ENCODE peak calls at places on chromosomes 6 and 20, in ten cellular contexts. Y is brain microvascular endothelial cell, W is heart right ventricle, G is HL-60, Q is OCI-LY7, C is astrocyte, E is cardiac muscle cell, X is gastrocnemius medialis, L is H9, S is pancreas. R is an unnamed sample.

GRCh38 chr6:160115421-160115820 is 6.2 kb upstream of the SLC22A1 start:
- DNase-seq in Y (no peak), W (no peak), G (no peak), Q (no peak), C (no peak), E (no peak), X (no peak), L (no peak), S (no peak), R (no peak)

GRCh38 chr20:48335421-48336090 is 492.2 kb downstream of the PREX1 start:
- DNase-seq in Y (no peak), W (no peak), G (no peak), Q (no peak), C (no peak), E (no peak), X (no peak), L (no peak), S (no peak), R (no peak)

GRCh38 chr6:167987396-167987795 is 10.1 kb upstream of the KIF25 start:
- DNase-seq in Y (no peak), W (no peak), G (no peak), Q (no peak), C (no peak), E (no peak), X (no peak), L (no peak), S (no peak), R (no peak)

GRCh38 chr20:53677447-53678314 is 84.0 kb upstream of the ZNF217 start:
- DNase-seq in Y (no peak), W (no peak), G (peak; percentile 96), Q (no peak), C (peak; percentile 49), E (peak; percentile 45), X (no peak), L (peak; percentile 42), S (peak; percentile 54), R (no peak)

GRCh38 chr20:61919675-61920365 is 145.9 kb downstream of the TAF4 start:
- DNase-seq in Y (no peak), W (no peak), G (no peak), Q (no peak), C (no peak), E (no peak), X (no peak), L (no peak), S (no peak), R (no peak)

GRCh38 chr6:72922401-72922800 is 300.5 kb downstream of the KCNQ5 start:
- DNase-seq in Y (no peak), W (no peak), G (no peak), Q (no peak), C (peak; percentile 18), E (no peak), X (no peak), L (no peak), S (no peak), R (no peak)

GRCh38 chr6:17865243-17865642 is 122.2 kb downstream of the KIF13A start:
- DNase-seq in Y (no peak), W (peak; percentile 12), G (no peak), Q (no peak), C (no peak), E (peak; percentile 27), X (peak; percentile 40), L (no peak), S (no peak), R (no peak)

GRCh38 chr6:30894935-30895334 is 10.6 kb downstream of the DDR1 start:
- DNase-seq in Y (no peak), W (no peak), G (no peak), Q (no peak), C (no peak), E (no peak), X (no peak), L (no peak), S (no peak), R (no peak)

GRCh38 chr6:20403766-20404640 is 2.3 kb downstream of the E2F3 start:
- DNase-seq in Y (peak; percentile 49), W (no peak), G (peak; percentile 67), Q (peak; percentile 68), C (peak; percentile 38), E (peak; percentile 65), X (peak; percentile 18), L (peak; percentile 56), S (no peak), R (no peak)

GRCh38 chr6:17281497-17282481 is 628 bp downstream of the RBM24 start:
- DNase-seq in Y (peak; percentile 6), W (peak; percentile 17), G (no peak), Q (no peak), C (peak; percentile 18), E (no peak), X (no peak), L (peak; percentile 43), S (no peak), R (no peak)

GRCh38 chr6:97702226-97702625 is 419.2 kb upstream of the MMS22L start:
- DNase-seq in Y (no peak), W (no peak), G (no peak), Q (no peak), C (no peak), E (no peak), X (no peak), L (no peak), S (no peak), R (no peak)

GRCh38 chr6:97703661-97704060 is 420.6 kb upstream of the MMS22L start:
- DNase-seq in Y (no peak), W (no peak), G (no peak), Q (no peak), C (peak; percentile 11), E (no peak), X (no peak), L (no peak), S (no peak), R (no peak)

DNA sequence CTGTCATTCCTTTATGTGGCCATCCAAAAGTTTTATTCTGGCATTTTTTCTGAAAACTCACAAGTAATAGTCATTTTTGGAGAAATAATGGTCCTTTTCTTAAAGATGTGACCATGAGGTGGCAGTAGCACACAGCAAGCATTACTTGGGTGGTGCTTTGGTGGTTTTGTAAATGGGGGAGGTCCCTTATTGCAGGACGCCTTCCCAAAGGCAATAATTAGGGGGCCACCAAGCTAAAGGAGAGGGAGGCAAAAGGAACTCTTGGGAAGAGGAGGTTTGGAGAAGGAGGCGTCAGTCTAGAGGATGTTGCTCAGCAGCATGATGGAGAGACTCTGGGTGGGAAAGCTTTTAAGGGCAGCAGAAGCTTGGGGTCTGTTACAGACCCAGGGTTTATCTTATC is 422.6 kb upstream of the MMS22L start:
- DNase-seq in Y (no peak), W (no peak), G (no peak), Q (peak; percentile 7), C (peak; percentile 4), E (no peak), X (no peak), L (peak; percentile 45), S (no peak), R (no peak)
- TF ChIP-seq CTCF in Y (peak; percentile 66), W (peak; percentile 21), G (no peak), Q (peak; percentile 68), C (peak; percentile 38), E (peak; percentile 14), X (no peak), L (peak; percentile 85), S (no peak), R (no peak)

GRCh38 chr6:25402125-25402524 is 123.0 kb downstream of the CARMIL1 start:
- DNase-seq in Y (no peak), W (no peak), G (no peak), Q (no peak), C (no peak), E (no peak), X (no peak), L (no peak), S (no peak), R (no peak)
- H3K27ac ChIP-seq in Y (no peak overlapping the region), W (no peak overlapping the region), G (no peak overlapping the region), Q (no peak overlapping the region), C (no peak overlapping the region), E (no peak overlapping the region), X (no peak overlapping the region), L (no peak overlapping the region), S (no peak overlapping the region), R (no peak overlapping the region)

GRCh38 chr6:7391244-7391643 is 1.6 kb downstream of the RIOK1 start:
- DNase-seq in Y (no peak), W (no peak), G (no peak), Q (no peak), C (no peak), E (no peak), X (no peak), L (no peak), S (no peak), R (no peak)

GRCh38 chr6:7392402-7392801 is 2.8 kb downstream of the RIOK1 start:
- DNase-seq in Y (no peak), W (no peak), G (no peak), Q (no peak), C (no peak), E (no peak), X (no peak), L (no peak), S (no peak), R (no peak)

GRCh38 chr6:7389162-7389450 is 436 bp downstream of the CAGE1 start:
- DNase-seq in Y (peak; percentile 65), W (no peak), G (peak; percentile 82), Q (no peak), C (no peak), E (peak; percentile 90), X (no peak), L (no peak), S (no peak), R (peak; percentile 73)

GRCh38 chr6:7390218-7390878 is 740 bp downstream of the RIOK1 start:
- DNase-seq in Y (no peak), W (no peak), G (no peak), Q (peak; percentile 48), C (peak; percentile 82), E (no peak), X (no peak), L (no peak), S (no peak), R (no peak)

DNA sequence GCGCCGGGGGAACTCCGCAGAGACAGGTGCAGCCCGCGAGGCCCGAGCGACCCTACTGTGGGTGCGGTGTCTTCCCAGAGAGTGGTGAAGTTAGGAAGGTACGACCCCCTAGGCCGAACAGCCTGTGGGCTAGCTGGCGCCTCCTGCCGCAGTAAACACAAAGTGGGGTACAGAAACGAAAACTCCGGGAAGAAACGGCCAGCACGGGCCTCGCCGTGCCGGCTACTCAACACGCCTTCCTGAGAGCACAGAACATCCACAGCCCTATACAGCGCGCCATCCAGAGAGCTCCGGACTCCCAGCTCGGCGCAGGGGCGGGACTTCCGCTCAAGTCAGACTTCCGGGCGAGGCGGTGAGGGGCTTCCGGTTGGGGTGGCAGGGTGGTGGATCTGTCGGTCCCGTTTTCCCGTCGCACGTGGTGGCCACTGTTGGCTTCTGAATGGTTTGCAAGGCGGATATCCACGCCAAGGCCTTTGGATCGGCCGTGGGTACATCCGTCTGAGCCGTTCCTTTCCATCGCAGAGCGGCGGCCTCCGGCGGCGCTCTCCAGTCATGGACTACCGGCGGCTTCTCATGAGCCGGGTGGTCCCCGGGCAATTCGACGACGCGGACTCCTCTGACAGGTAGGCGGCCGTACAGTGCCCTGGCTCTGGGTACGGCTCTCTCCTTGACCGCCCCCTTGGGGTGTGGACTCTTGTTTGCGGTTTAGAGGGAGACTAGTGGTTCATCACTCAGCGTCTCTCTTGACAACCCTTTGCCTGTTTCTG is at the start of the genes CAGE1 and RIOK1:
- DNase-seq in Y (peak; percentile 96), W (peak; percentile 95), G (peak; percentile 96), Q (peak; percentile 94), C (peak; percentile 92), E (peak; percentile 97), X (peak; percentile 92), L (peak; percentile 96), S (peak; percentile 94), R (peak; percentile 95)
- TF ChIP-seq CTCF in Y (peak; percentile 27), W (peak; percentile 28), G (no peak), Q (no peak), C (no peak), E (peak; percentile 25), X (no peak), L (peak; percentile 51), S (no peak), R (no peak)

GRCh38 chr6:26000366-26000886 is 37.8 kb downstream of the TRIM38 start:
- DNase-seq in Y (no peak), W (no peak), G (no peak), Q (no peak), C (no peak), E (no peak), X (no peak), L (no peak), S (no peak), R (no peak)
- H3K27ac ChIP-seq in Y (no peak overlapping the region), W (no peak overlapping the region), G (no peak overlapping the region), Q (no peak overlapping the region), C (no peak overlapping the region), E (no peak overlapping the region), X (no peak overlapping the region), L (no peak overlapping the region), S (no peak overlapping the region), R (no peak overlapping the region)